ENCODE peak calls at places on chromosomes 1 and 21, in seven cellular contexts. One of them, this sample, is unnamed.

GRCh38 chr1:50285994-50286393 is 137.2 kb downstream of the DMRTA2 start:
- DNase-seq in K562: no peak
- DNase-seq in HCT116: no peak
- DNase-seq in H1: no peak
- DNase-seq in SK-N-SH: no peak
- DNase-seq in GM12878: no peak
- DNase-seq in HepG2: peak; percentile 20
- DNase-seq in this sample: no peak

GRCh38 chr1:37682334-37682987 is 9.9 kb upstream of the CDCA8 start:
- DNase-seq in K562: peak; percentile 69
- DNase-seq in HCT116: peak; percentile 38
- DNase-seq in H1: peak; percentile 90
- DNase-seq in SK-N-SH: peak; percentile 63
- DNase-seq in GM12878: no peak
- DNase-seq in HepG2: peak; percentile 38
- DNase-seq in this sample: peak; percentile 34

GRCh38 chr1:240612811-240613210 is 856 bp upstream of the GREM2 start:
- DNase-seq in K562: no peak
- DNase-seq in HCT116: no peak
- DNase-seq in H1: no peak
- DNase-seq in SK-N-SH: no peak
- DNase-seq in GM12878: no peak
- DNase-seq in HepG2: no peak
- DNase-seq in this sample: no peak

GRCh38 chr1:189033171-189033570 is 1444.5 kb downstream of the BRINP3 start:
- DNase-seq in K562: no peak
- DNase-seq in HCT116: no peak
- DNase-seq in H1: no peak
- DNase-seq in SK-N-SH: no peak
- DNase-seq in GM12878: no peak
- DNase-seq in HepG2: no peak
- DNase-seq in this sample: no peak

GRCh38 chr1:49293016-49293415 is 516.3 kb upstream of the BEND5 start:
- DNase-seq in K562: no peak
- DNase-seq in HCT116: no peak
- DNase-seq in H1: no peak
- DNase-seq in SK-N-SH: no peak
- DNase-seq in GM12878: no peak
- DNase-seq in HepG2: no peak
- DNase-seq in this sample: no peak

GRCh38 chr1:77514871-77515776 is 167.3 kb downstream of the ZZZ3 start:
- DNase-seq in K562: no peak
- DNase-seq in HCT116: peak; percentile 24
- DNase-seq in H1: peak; percentile 57
- DNase-seq in SK-N-SH: no peak
- DNase-seq in GM12878: no peak
- DNase-seq in HepG2: peak; percentile 31
- DNase-seq in this sample: no peak

GRCh38 chr1:230157409-230158390 is 90.7 kb downstream of the GALNT2 start:
- DNase-seq in K562: no peak
- DNase-seq in HCT116: no peak
- DNase-seq in H1: no peak
- DNase-seq in SK-N-SH: no peak
- DNase-seq in GM12878: no peak
- DNase-seq in HepG2: peak; percentile 88
- DNase-seq in this sample: no peak

GRCh38 chr1:114715952-114716303 is 643 bp downstream of the NRAS start:
- DNase-seq in K562: peak; percentile 21
- DNase-seq in HCT116: no peak
- DNase-seq in H1: no peak
- DNase-seq in SK-N-SH: peak; percentile 22
- DNase-seq in GM12878: no peak
- DNase-seq in HepG2: no peak
- DNase-seq in this sample: no peak

GRCh38 chr1:202628646-202629215 is 81.5 kb downstream of the SYT2 start:
- DNase-seq in K562: no peak
- DNase-seq in HCT116: no peak
- DNase-seq in H1: no peak
- DNase-seq in SK-N-SH: no peak
- DNase-seq in GM12878: no peak
- DNase-seq in HepG2: no peak
- DNase-seq in this sample: no peak

GRCh38 chr1:178565586-178565985 is 52.7 kb downstream of the TEX35 start:
- DNase-seq in K562: no peak
- DNase-seq in HCT116: no peak
- DNase-seq in H1: no peak
- DNase-seq in SK-N-SH: no peak
- DNase-seq in GM12878: no peak
- DNase-seq in HepG2: no peak
- DNase-seq in this sample: no peak

GRCh38 chr1:3209201-3209600 is 140.2 kb downstream of the PRDM16 start:
- DNase-seq in K562: no peak
- DNase-seq in HCT116: no peak
- DNase-seq in H1: no peak
- DNase-seq in SK-N-SH: no peak
- DNase-seq in GM12878: no peak
- DNase-seq in HepG2: no peak
- DNase-seq in this sample: no peak

GRCh38 chr1:204296431-204296988 is 63.2 kb downstream of the PLEKHA6 start:
- DNase-seq in K562: no peak
- DNase-seq in HCT116: no peak
- DNase-seq in H1: no peak
- DNase-seq in SK-N-SH: no peak
- DNase-seq in GM12878: no peak
- DNase-seq in HepG2: peak; percentile 41
- DNase-seq in this sample: no peak

GRCh38 chr1:108708726-108709660 is 3.7 kb upstream of the FNDC7 start:
- DNase-seq in K562: peak; percentile 29
- DNase-seq in HCT116: no peak
- DNase-seq in H1: peak; percentile 74
- DNase-seq in SK-N-SH: no peak
- DNase-seq in GM12878: no peak
- DNase-seq in HepG2: no peak
- DNase-seq in this sample: no peak

GRCh38 chr1:53752281-53752680 is 13.3 kb upstream of the GLIS1 start:
- DNase-seq in K562: no peak
- DNase-seq in HCT116: no peak
- DNase-seq in H1: no peak
- DNase-seq in SK-N-SH: no peak
- DNase-seq in GM12878: no peak
- DNase-seq in HepG2: no peak
- DNase-seq in this sample: no peak

GRCh38 chr1:220884981-220885918 is 6.0 kb downstream of the HLX start:
- DNase-seq in K562: no peak
- DNase-seq in HCT116: no peak
- DNase-seq in H1: no peak
- DNase-seq in SK-N-SH: no peak
- DNase-seq in GM12878: no peak
- DNase-seq in HepG2: no peak
- DNase-seq in this sample: no peak

GRCh38 chr21:45429221-45430164 is 24.5 kb downstream of the COL18A1 start:
- DNase-seq in K562: no peak
- DNase-seq in HCT116: no peak
- DNase-seq in H1: no peak
- DNase-seq in SK-N-SH: no peak
- DNase-seq in GM12878: no peak
- DNase-seq in HepG2: no peak
- DNase-seq in this sample: no peak

GRCh38 chr21:29540289-29540688 is 241.6 kb downstream of the BACH1 start:
- DNase-seq in K562: no peak
- DNase-seq in HCT116: no peak
- DNase-seq in H1: no peak
- DNase-seq in SK-N-SH: no peak
- DNase-seq in GM12878: no peak
- DNase-seq in HepG2: no peak
- DNase-seq in this sample: no peak

GRCh38 chr1:218983848-218984247 is 189.8 kb upstream of the LYPLAL1 start:
- DNase-seq in K562: no peak
- DNase-seq in HCT116: no peak
- DNase-seq in H1: no peak
- DNase-seq in SK-N-SH: peak; percentile 33
- DNase-seq in GM12878: no peak
- DNase-seq in HepG2: peak; percentile 19
- DNase-seq in this sample: no peak

GRCh38 chr1:46549697-46550681 is 1.5 kb downstream of the KNCN start:
- DNase-seq in K562: peak; percentile 68
- DNase-seq in HCT116: no peak
- DNase-seq in H1: no peak
- DNase-seq in SK-N-SH: peak; percentile 81
- DNase-seq in GM12878: no peak
- DNase-seq in HepG2: peak; percentile 24
- DNase-seq in this sample: no peak

GRCh38 chr1:210445485-210445884 is 116.8 kb downstream of the HHAT start:
- DNase-seq in K562: no peak
- DNase-seq in HCT116: no peak
- DNase-seq in H1: no peak
- DNase-seq in SK-N-SH: no peak
- DNase-seq in GM12878: no peak
- DNase-seq in HepG2: no peak
- DNase-seq in this sample: no peak

GRCh38 chr1:179881642-179882252 is 338 bp upstream of the TOR1AIP1 start:
- DNase-seq in K562: no peak
- DNase-seq in HCT116: peak; percentile 55
- DNase-seq in H1: no peak
- DNase-seq in SK-N-SH: peak; percentile 81
- DNase-seq in GM12878: no peak
- DNase-seq in HepG2: peak; percentile 70
- DNase-seq in this sample: peak; percentile 67
- TF ChIP-seq JUND in K562: no peak
- TF ChIP-seq JUND in HCT116: no peak
- TF ChIP-seq JUND in H1: no peak
- TF ChIP-seq JUND in SK-N-SH: no peak
- TF ChIP-seq JUND in GM12878: no peak
- TF ChIP-seq JUND in HepG2: no peak
- TF ChIP-seq JUND in this sample: no peak

GRCh38 chr1:17112076-17112475 is 7.2 kb downstream of the PADI2 start:
- DNase-seq in K562: no peak
- DNase-seq in HCT116: no peak
- DNase-seq in H1: no peak
- DNase-seq in SK-N-SH: peak; percentile 36
- DNase-seq in GM12878: no peak
- DNase-seq in HepG2: no peak
- DNase-seq in this sample: no peak

GRCh38 chr1:17108360-17108759 is 10.9 kb downstream of the PADI2 start:
- DNase-seq in K562: no peak
- DNase-seq in HCT116: no peak
- DNase-seq in H1: no peak
- DNase-seq in SK-N-SH: no peak
- DNase-seq in GM12878: no peak
- DNase-seq in HepG2: no peak
- DNase-seq in this sample: no peak

GRCh38 chr1:17110555-17110926 is 8.7 kb downstream of the PADI2 start:
- DNase-seq in K562: no peak
- DNase-seq in HCT116: no peak
- DNase-seq in H1: no peak
- DNase-seq in SK-N-SH: no peak
- DNase-seq in GM12878: no peak
- DNase-seq in HepG2: no peak
- DNase-seq in this sample: no peak

GRCh38 chr1:17108786-17109185 is 10.5 kb downstream of the PADI2 start:
- DNase-seq in K562: no peak
- DNase-seq in HCT116: no peak
- DNase-seq in H1: no peak
- DNase-seq in SK-N-SH: no peak
- DNase-seq in GM12878: no peak
- DNase-seq in HepG2: no peak
- DNase-seq in this sample: no peak

GRCh38 chr1:17109897-17110554 is 9.2 kb downstream of the PADI2 start:
- DNase-seq in K562: no peak
- DNase-seq in HCT116: no peak
- DNase-seq in H1: no peak
- DNase-seq in SK-N-SH: no peak
- DNase-seq in GM12878: no peak
- DNase-seq in HepG2: no peak
- DNase-seq in this sample: no peak
- TF ChIP-seq JUND in K562: no peak
- TF ChIP-seq JUND in HCT116: no peak
- TF ChIP-seq JUND in H1: no peak
- TF ChIP-seq JUND in SK-N-SH: no peak
- TF ChIP-seq JUND in GM12878: no peak
- TF ChIP-seq JUND in HepG2: no peak
- TF ChIP-seq JUND in this sample: no peak

GRCh38 chr1:59071289-59071688 is 225.6 kb upstream of the FGGY start:
- DNase-seq in K562: no peak
- DNase-seq in HCT116: no peak
- DNase-seq in H1: no peak
- DNase-seq in SK-N-SH: no peak
- DNase-seq in GM12878: no peak
- DNase-seq in HepG2: peak; percentile 85
- DNase-seq in this sample: no peak
- TF ChIP-seq JUND in K562: no peak
- TF ChIP-seq JUND in HCT116: no peak
- TF ChIP-seq JUND in H1: no peak
- TF ChIP-seq JUND in SK-N-SH: no peak
- TF ChIP-seq JUND in GM12878: no peak
- TF ChIP-seq JUND in HepG2: no peak
- TF ChIP-seq JUND in this sample: no peak

DNA sequence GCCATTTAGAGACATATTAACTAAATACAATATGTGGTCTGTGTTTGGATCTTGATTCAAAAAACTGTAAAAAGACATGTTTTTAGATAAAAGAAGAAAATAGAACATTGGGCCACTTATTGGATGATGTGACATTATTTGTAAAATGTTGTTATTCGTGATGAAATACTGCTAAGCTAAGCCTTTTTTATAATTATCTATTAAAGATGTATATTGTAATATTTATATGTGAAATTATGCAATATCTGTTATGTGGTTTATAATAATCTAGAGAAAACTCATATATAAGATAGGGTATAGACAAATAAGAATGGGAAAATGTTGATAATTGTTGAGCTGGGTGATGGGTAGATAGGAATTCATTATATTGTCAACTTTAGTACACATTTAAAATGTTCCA is 82.0 kb upstream of the RGS1 start:
- DNase-seq in K562: no peak
- DNase-seq in HCT116: no peak
- DNase-seq in H1: no peak
- DNase-seq in SK-N-SH: no peak
- DNase-seq in GM12878: no peak
- DNase-seq in HepG2: no peak
- DNase-seq in this sample: no peak
- TF ChIP-seq JUND in K562: no peak
- TF ChIP-seq JUND in HCT116: no peak
- TF ChIP-seq JUND in H1: no peak
- TF ChIP-seq JUND in SK-N-SH: no peak
- TF ChIP-seq JUND in GM12878: no peak
- TF ChIP-seq JUND in HepG2: no peak
- TF ChIP-seq JUND in this sample: no peak

GRCh38 chr1:182377175-182377574 is 14.4 kb downstream of the GLUL start:
- DNase-seq in K562: no peak
- DNase-seq in HCT116: no peak
- DNase-seq in H1: no peak
- DNase-seq in SK-N-SH: no peak
- DNase-seq in GM12878: no peak
- DNase-seq in HepG2: no peak
- DNase-seq in this sample: no peak
- TF ChIP-seq JUND in K562: no peak
- TF ChIP-seq JUND in HCT116: no peak
- TF ChIP-seq JUND in H1: no peak
- TF ChIP-seq JUND in SK-N-SH: no peak
- TF ChIP-seq JUND in GM12878: no peak
- TF ChIP-seq JUND in HepG2: no peak
- TF ChIP-seq JUND in this sample: no peak

This sample was measured in T47D.